ENCODE peak calls at places on chromosomes 11 and 22, in five cellular contexts. One of them, this sample, is unnamed.

GRCh38 chr11:105915036-105915435 is 107.0 kb downstream of the MSANTD4 start:
- DNase-seq in ovary: no peak
- DNase-seq in IMR-90: no peak
- DNase-seq in Caco-2: no peak
- DNase-seq in tibial artery: no peak
- DNase-seq in this sample: no peak

GRCh38 chr11:104015649-104016415 is 20.6 kb upstream of the DDI1 start:
- DNase-seq in ovary: no peak
- DNase-seq in IMR-90: no peak
- DNase-seq in Caco-2: no peak
- DNase-seq in tibial artery: no peak
- DNase-seq in this sample: no peak

GRCh38 chr11:2260491-2261364 is 9.7 kb downstream of the ASCL2 start:
- DNase-seq in ovary: peak; percentile 8
- DNase-seq in IMR-90: no peak
- DNase-seq in Caco-2: no peak
- DNase-seq in tibial artery: peak; percentile 54
- DNase-seq in this sample: no peak

GRCh38 chr11:84384637-84385227 is 1098.6 kb upstream of the CCDC90B start:
- DNase-seq in ovary: peak; percentile 20
- DNase-seq in IMR-90: peak; percentile 34
- DNase-seq in Caco-2: peak; percentile 68
- DNase-seq in tibial artery: peak; percentile 65
- DNase-seq in this sample: no peak

GRCh38 chr22:29031236-29031982 is 30.2 kb downstream of the C22orf31 start:
- DNase-seq in ovary: peak; percentile 62
- DNase-seq in IMR-90: peak; percentile 98
- DNase-seq in Caco-2: no peak
- DNase-seq in tibial artery: peak; percentile 89
- DNase-seq in this sample: peak; percentile 80

GRCh38 chr22:19448076-19448607 is 631 bp upstream of the C22orf39 start:
- DNase-seq in ovary: no peak
- DNase-seq in IMR-90: peak; percentile 43
- DNase-seq in Caco-2: peak; percentile 66
- DNase-seq in tibial artery: no peak
- DNase-seq in this sample: no peak

GRCh38 chr11:45252134-45252856 is 33.8 kb downstream of the SYT13 start:
- DNase-seq in ovary: no peak
- DNase-seq in IMR-90: peak; percentile 7
- DNase-seq in Caco-2: peak; percentile 83
- DNase-seq in tibial artery: no peak
- DNase-seq in this sample: peak; percentile 75

GRCh38 chr11:106691807-106692365 is 326.4 kb downstream of the GUCY1A2 start:
- DNase-seq in ovary: no peak
- DNase-seq in IMR-90: peak; percentile 77
- DNase-seq in Caco-2: no peak
- DNase-seq in tibial artery: no peak
- DNase-seq in this sample: no peak

GRCh38 chr11:55503449-55503848 is 50.8 kb upstream of the OR4C15 start:
- DNase-seq in ovary: no peak
- DNase-seq in IMR-90: no peak
- DNase-seq in Caco-2: no peak
- DNase-seq in tibial artery: no peak
- DNase-seq in this sample: no peak

GRCh38 chr11:61950035-61950547 is at the start of gene BEST1:
- DNase-seq in ovary: no peak
- DNase-seq in IMR-90: no peak
- DNase-seq in Caco-2: no peak
- DNase-seq in tibial artery: no peak
- DNase-seq in this sample: no peak

DNA sequence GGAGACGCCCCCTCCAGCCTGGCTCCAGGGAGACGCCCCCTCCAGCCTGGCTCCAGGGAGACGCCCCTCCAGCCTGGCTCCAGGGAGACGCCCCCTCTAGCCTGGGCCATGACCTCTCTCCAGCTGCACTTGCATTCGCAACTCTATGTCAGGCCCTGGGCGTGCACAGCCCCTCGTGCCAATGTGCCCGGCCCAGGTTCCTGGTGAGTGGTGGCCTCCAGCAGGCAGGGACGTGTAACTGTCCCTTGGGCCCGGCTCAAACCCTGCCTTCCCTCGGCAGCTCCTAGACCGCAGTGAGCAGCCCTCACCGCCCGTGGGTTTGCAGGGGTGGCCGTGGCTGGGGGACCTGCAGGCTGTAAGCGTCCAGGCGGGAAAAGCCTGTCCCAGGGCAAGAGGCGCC is 6.8 kb downstream of the MUC6 start:
- DNase-seq in ovary: no peak
- DNase-seq in IMR-90: no peak
- DNase-seq in Caco-2: no peak
- DNase-seq in tibial artery: no peak
- DNase-seq in this sample: no peak
- TF ChIP-seq CTCF in ovary: no peak
- TF ChIP-seq CTCF in IMR-90: no peak
- TF ChIP-seq CTCF in Caco-2: no peak
- TF ChIP-seq CTCF in tibial artery: no peak
- TF ChIP-seq CTCF in this sample: no peak

GRCh38 chr11:58730507-58731089 is 1.1 kb downstream of the GLYAT start:
- DNase-seq in ovary: no peak
- DNase-seq in IMR-90: no peak
- DNase-seq in Caco-2: no peak
- DNase-seq in tibial artery: no peak
- DNase-seq in this sample: no peak
- H3K9me3 ChIP-seq in ovary: no peaks in the 10 kb centered on the region
- H3K9me3 ChIP-seq in IMR-90: no peaks in the 10 kb centered on the region
- H3K9me3 ChIP-seq in Caco-2: no peaks in the 10 kb centered on the region
- H3K9me3 ChIP-seq in tibial artery: no peaks in the 10 kb centered on the region
- H3K9me3 ChIP-seq in this sample: no peaks in the 10 kb centered on the region

GRCh38 chr11:16738198-16738948 is at the start of gene C11orf58:
- DNase-seq in ovary: peak; percentile 95
- DNase-seq in IMR-90: peak; percentile 96
- DNase-seq in Caco-2: peak; percentile 98
- DNase-seq in tibial artery: peak; percentile 98
- DNase-seq in this sample: peak; percentile 96
- TF ChIP-seq CTCF in ovary: no peak
- TF ChIP-seq CTCF in IMR-90: no peak
- TF ChIP-seq CTCF in Caco-2: no peak
- TF ChIP-seq CTCF in tibial artery: peak; percentile 15
- TF ChIP-seq CTCF in this sample: no peak

GRCh38 chr22:30062934-30063333 is 17.3 kb upstream of the HORMAD2 start:
- DNase-seq in ovary: no peak
- DNase-seq in IMR-90: no peak
- DNase-seq in Caco-2: no peak
- DNase-seq in tibial artery: no peak
- DNase-seq in this sample: no peak
- H3K9me3 ChIP-seq in ovary: no peaks in the 10 kb centered on the region
- H3K9me3 ChIP-seq in IMR-90: peaks cover 5% of the 10 kb centered on the region
- H3K9me3 ChIP-seq in Caco-2: peaks cover 16% of the 10 kb centered on the region
- H3K9me3 ChIP-seq in tibial artery: peaks cover 25% of the 10 kb centered on the region
- H3K9me3 ChIP-seq in this sample: no peaks in the 10 kb centered on the region

GRCh38 chr11:37109205-37109585 is 511.2 kb upstream of the RAG2 start:
- DNase-seq in ovary: no peak
- DNase-seq in IMR-90: no peak
- DNase-seq in Caco-2: no peak
- DNase-seq in tibial artery: no peak
- DNase-seq in this sample: no peak

GRCh38 chr11:37108436-37109204 is 510.6 kb upstream of the RAG2 start:
- DNase-seq in ovary: no peak
- DNase-seq in IMR-90: no peak
- DNase-seq in Caco-2: no peak
- DNase-seq in tibial artery: no peak
- DNase-seq in this sample: no peak

GRCh38 chr11:37110383-37110782 is 512.3 kb upstream of the RAG2 start:
- DNase-seq in ovary: no peak
- DNase-seq in IMR-90: no peak
- DNase-seq in Caco-2: peak; percentile 2
- DNase-seq in tibial artery: no peak
- DNase-seq in this sample: no peak

GRCh38 chr11:37105456-37105855 is 507.4 kb upstream of the RAG2 start:
- DNase-seq in ovary: no peak
- DNase-seq in IMR-90: no peak
- DNase-seq in Caco-2: no peak
- DNase-seq in tibial artery: no peak
- DNase-seq in this sample: no peak

GRCh38 chr11:37107415-37107814 is 509.4 kb upstream of the RAG2 start:
- DNase-seq in ovary: no peak
- DNase-seq in IMR-90: no peak
- DNase-seq in Caco-2: no peak
- DNase-seq in tibial artery: no peak
- DNase-seq in this sample: no peak
- TF ChIP-seq CTCF in ovary: no peak
- TF ChIP-seq CTCF in IMR-90: peak; percentile 5
- TF ChIP-seq CTCF in Caco-2: no peak
- TF ChIP-seq CTCF in tibial artery: no peak
- TF ChIP-seq CTCF in this sample: no peak

GRCh38 chr22:48558606-48559402 is 1268.9 kb downstream of the BRD1 start:
- DNase-seq in ovary: no peak
- DNase-seq in IMR-90: no peak
- DNase-seq in Caco-2: no peak
- DNase-seq in tibial artery: no peak
- DNase-seq in this sample: no peak

GRCh38 chr22:48555606-48556005 is 1272.1 kb downstream of the BRD1 start:
- DNase-seq in ovary: no peak
- DNase-seq in IMR-90: no peak
- DNase-seq in Caco-2: no peak
- DNase-seq in tibial artery: no peak
- DNase-seq in this sample: peak; percentile 76

GRCh38 chr22:48554893-48555552 is 1272.7 kb downstream of the BRD1 start:
- DNase-seq in ovary: no peak
- DNase-seq in IMR-90: no peak
- DNase-seq in Caco-2: no peak
- DNase-seq in tibial artery: no peak
- DNase-seq in this sample: no peak

GRCh38 chr22:48557473-48557872 is 1270.2 kb downstream of the BRD1 start:
- DNase-seq in ovary: no peak
- DNase-seq in IMR-90: no peak
- DNase-seq in Caco-2: no peak
- DNase-seq in tibial artery: no peak
- DNase-seq in this sample: no peak

DNA sequence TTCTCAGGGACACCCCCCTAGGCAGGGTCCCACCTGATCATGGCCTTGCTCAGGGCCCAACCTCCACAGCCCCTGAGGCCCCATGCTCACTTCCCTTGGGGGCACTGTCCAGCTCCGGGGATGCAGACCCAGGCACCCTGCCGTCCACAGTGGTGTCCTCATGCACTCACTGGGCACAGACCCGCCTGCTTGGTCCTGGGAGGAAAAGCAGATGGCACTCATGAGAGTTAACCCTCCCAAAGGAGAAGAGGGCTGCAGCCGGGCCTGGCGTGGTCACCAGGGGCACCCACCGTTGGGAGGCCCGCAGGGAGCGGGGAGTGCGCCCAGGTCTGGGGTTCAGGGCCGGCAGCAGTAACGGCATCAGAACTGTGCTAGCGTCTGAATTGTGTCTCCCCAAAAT is 1270.9 kb downstream of the BRD1 start:
- DNase-seq in ovary: no peak
- DNase-seq in IMR-90: no peak
- DNase-seq in Caco-2: no peak
- DNase-seq in tibial artery: no peak
- DNase-seq in this sample: no peak
- H3K9me3 ChIP-seq in ovary: no peaks in the 10 kb centered on the region
- H3K9me3 ChIP-seq in IMR-90: peaks cover 60% of the 10 kb centered on the region
- H3K9me3 ChIP-seq in Caco-2: no peaks in the 10 kb centered on the region
- H3K9me3 ChIP-seq in tibial artery: no peaks in the 10 kb centered on the region
- H3K9me3 ChIP-seq in this sample: no peaks in the 10 kb centered on the region

GRCh38 chr11:102683277-102683676 is 22.3 kb downstream of the MMP27 start:
- DNase-seq in ovary: no peak
- DNase-seq in IMR-90: no peak
- DNase-seq in Caco-2: peak; percentile 47
- DNase-seq in tibial artery: no peak
- DNase-seq in this sample: no peak
- TF ChIP-seq CTCF in ovary: no peak
- TF ChIP-seq CTCF in IMR-90: no peak
- TF ChIP-seq CTCF in Caco-2: peak; percentile 53
- TF ChIP-seq CTCF in tibial artery: no peak
- TF ChIP-seq CTCF in this sample: no peak

GRCh38 chr11:35029979-35030378 is 109.0 kb upstream of the CD44 start:
- DNase-seq in ovary: no peak
- DNase-seq in IMR-90: peak; percentile 84
- DNase-seq in Caco-2: no peak
- DNase-seq in tibial artery: no peak
- DNase-seq in this sample: no peak
- H3K9me3 ChIP-seq in ovary: no peaks in the 10 kb centered on the region
- H3K9me3 ChIP-seq in IMR-90: no peaks in the 10 kb centered on the region
- H3K9me3 ChIP-seq in Caco-2: no peaks in the 10 kb centered on the region
- H3K9me3 ChIP-seq in tibial artery: no peaks in the 10 kb centered on the region
- H3K9me3 ChIP-seq in this sample: no peaks in the 10 kb centered on the region

GRCh38 chr22:16917144-16918003 is 90.6 kb downstream of the GAB4 start:
- DNase-seq in ovary: peak; percentile 41
- DNase-seq in IMR-90: peak; percentile 15
- DNase-seq in Caco-2: peak; percentile 77
- DNase-seq in tibial artery: no peak
- DNase-seq in this sample: peak; percentile 40
- TF ChIP-seq CTCF in ovary: no peak
- TF ChIP-seq CTCF in IMR-90: peak; percentile 49
- TF ChIP-seq CTCF in Caco-2: peak; percentile 68
- TF ChIP-seq CTCF in tibial artery: peak; percentile 29
- TF ChIP-seq CTCF in this sample: peak; percentile 52

DNA sequence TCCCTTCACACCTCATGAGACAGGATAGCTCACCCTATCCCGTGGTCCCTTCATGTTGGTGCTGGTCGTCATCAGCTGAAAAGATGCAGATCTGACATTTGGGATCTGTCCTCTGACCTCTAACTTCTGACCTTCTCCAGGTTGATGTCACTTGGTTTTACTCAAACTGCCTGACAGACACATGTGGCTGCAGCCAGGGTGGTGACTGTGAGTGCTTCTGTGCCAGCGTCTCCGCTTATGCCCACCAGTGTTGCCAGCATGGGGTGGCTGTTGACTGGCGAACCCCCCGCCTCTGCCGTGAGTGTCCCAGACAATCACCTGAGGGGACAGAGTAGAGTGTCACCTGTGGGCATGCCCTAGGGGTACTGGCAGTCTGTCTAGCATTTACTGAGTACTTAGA is 49.7 kb downstream of the OTOG start:
- DNase-seq in ovary: peak; percentile 0
- DNase-seq in IMR-90: no peak
- DNase-seq in Caco-2: no peak
- DNase-seq in tibial artery: peak; percentile 48
- DNase-seq in this sample: peak; percentile 26
- H3K9me3 ChIP-seq in ovary: no peaks in the 10 kb centered on the region
- H3K9me3 ChIP-seq in IMR-90: no peaks in the 10 kb centered on the region
- H3K9me3 ChIP-seq in Caco-2: no peaks in the 10 kb centered on the region
- H3K9me3 ChIP-seq in tibial artery: no peaks in the 10 kb centered on the region
- H3K9me3 ChIP-seq in this sample: no peaks in the 10 kb centered on the region